ENCODE peak calls at places on chromosomes 7 and 10, in four cellular contexts. One of them, this sample, is unnamed.

GRCh38 chr7:74625446-74625845 is 32.1 kb upstream of the GTF2I start:
- DNase-seq in heart right ventricle: no peak
- DNase-seq in A673: peak; percentile 30
- DNase-seq in GM23248: peak; percentile 84
- DNase-seq in this sample: no peak

GRCh38 chr7:28748934-28749584 is 209.1 kb downstream of the TRIL start:
- DNase-seq in heart right ventricle: no peak
- DNase-seq in A673: peak; percentile 81
- DNase-seq in GM23248: peak; percentile 67
- DNase-seq in this sample: peak; percentile 28

GRCh38 chr10:132844069-132844809 is 58.3 kb upstream of the NKX6-2 start:
- DNase-seq in heart right ventricle: no peak
- DNase-seq in A673: no peak
- DNase-seq in GM23248: no peak
- DNase-seq in this sample: no peak

GRCh38 chr7:30933124-30933893 is 21.7 kb downstream of the AQP1 start:
- DNase-seq in heart right ventricle: no peak
- DNase-seq in A673: peak; percentile 81
- DNase-seq in GM23248: no peak
- DNase-seq in this sample: peak; percentile 38

GRCh38 chr10:80536361-80536835 is 1.3 kb upstream of the SH2D4B start:
- DNase-seq in heart right ventricle: no peak
- DNase-seq in A673: no peak
- DNase-seq in GM23248: no peak
- DNase-seq in this sample: no peak

GRCh38 chr10:119495061-119495505 is 47.4 kb downstream of the RGS10 start:
- DNase-seq in heart right ventricle: no peak
- DNase-seq in A673: no peak
- DNase-seq in GM23248: peak; percentile 20
- DNase-seq in this sample: no peak

GRCh38 chr10:90865400-90865799 is 6.4 kb upstream of the RPP30 start:
- DNase-seq in heart right ventricle: no peak
- DNase-seq in A673: peak; percentile 34
- DNase-seq in GM23248: peak; percentile 69
- DNase-seq in this sample: no peak

GRCh38 chr7:46079421-46079820 is 158.3 kb upstream of the IGFBP3 start:
- DNase-seq in heart right ventricle: no peak
- DNase-seq in A673: no peak
- DNase-seq in GM23248: no peak
- DNase-seq in this sample: no peak

GRCh38 chr7:157565981-157566630 is 229.3 kb downstream of the DNAJB6 start:
- DNase-seq in heart right ventricle: no peak
- DNase-seq in A673: no peak
- DNase-seq in GM23248: no peak
- DNase-seq in this sample: no peak

GRCh38 chr10:114306116-114306973 is 67.3 kb downstream of the VWA2 start:
- DNase-seq in heart right ventricle: no peak
- DNase-seq in A673: no peak
- DNase-seq in GM23248: peak; percentile 94
- DNase-seq in this sample: peak; percentile 60

GRCh38 chr7:116524221-116524608 is 621 bp upstream of the CAV1 start:
- DNase-seq in heart right ventricle: no peak
- DNase-seq in A673: no peak
- DNase-seq in GM23248: no peak
- DNase-seq in this sample: no peak

GRCh38 chr10:130999376-131000202 is 311.9 kb downstream of the TCERG1L start:
- DNase-seq in heart right ventricle: no peak
- DNase-seq in A673: no peak
- DNase-seq in GM23248: no peak
- DNase-seq in this sample: no peak

GRCh38 chr10:112461029-112461887 is 14.2 kb downstream of the VTI1A start:
- DNase-seq in heart right ventricle: no peak
- DNase-seq in A673: peak; percentile 62
- DNase-seq in GM23248: peak; percentile 87
- DNase-seq in this sample: no peak

GRCh38 chr10:97390096-97390495 is 11.0 kb downstream of the RRP12 start:
- DNase-seq in heart right ventricle: no peak
- DNase-seq in A673: no peak
- DNase-seq in GM23248: no peak
- DNase-seq in this sample: no peak

GRCh38 chr10:61376908-61377368 is 76.2 kb downstream of the TMEM26 start:
- DNase-seq in heart right ventricle: no peak
- DNase-seq in A673: no peak
- DNase-seq in GM23248: no peak
- DNase-seq in this sample: no peak

GRCh38 chr7:47743898-47744612 is 162.1 kb upstream of the TNS3 start:
- DNase-seq in heart right ventricle: no peak
- DNase-seq in A673: no peak
- DNase-seq in GM23248: no peak
- DNase-seq in this sample: peak; percentile 62

GRCh38 chr10:132188331-132188730 is 1.6 kb downstream of the DPYSL4 start:
- DNase-seq in heart right ventricle: no peak
- DNase-seq in A673: no peak
- DNase-seq in GM23248: peak; percentile 14
- DNase-seq in this sample: no peak

GRCh38 chr7:73519867-73520672 is 2.0 kb downstream of the BAZ1B start:
- DNase-seq in heart right ventricle: no peak
- DNase-seq in A673: peak; percentile 29
- DNase-seq in GM23248: peak; percentile 38
- DNase-seq in this sample: no peak

GRCh38 chr7:112080441-112080840 is 125.8 kb downstream of the DOCK4 start:
- DNase-seq in heart right ventricle: no peak
- DNase-seq in A673: peak; percentile 64
- DNase-seq in GM23248: peak; percentile 94
- DNase-seq in this sample: peak; percentile 8

GRCh38 chr7:21454182-21454581 is 26.3 kb downstream of the SP4 start:
- DNase-seq in heart right ventricle: no peak
- DNase-seq in A673: no peak
- DNase-seq in GM23248: no peak
- DNase-seq in this sample: no peak

GRCh38 chr10:108598831-108599230 is 1324.5 kb downstream of the XPNPEP1 start:
- DNase-seq in heart right ventricle: no peak
- DNase-seq in A673: no peak
- DNase-seq in GM23248: peak; percentile 10
- DNase-seq in this sample: no peak

GRCh38 chr10:108597031-108597430 is 1326.3 kb downstream of the XPNPEP1 start:
- DNase-seq in heart right ventricle: no peak
- DNase-seq in A673: no peak
- DNase-seq in GM23248: peak; percentile 94
- DNase-seq in this sample: no peak

GRCh38 chr10:108597657-108598319 is 1325.5 kb downstream of the XPNPEP1 start:
- DNase-seq in heart right ventricle: no peak
- DNase-seq in A673: no peak
- DNase-seq in GM23248: peak; percentile 15
- DNase-seq in this sample: no peak

GRCh38 chr10:108598320-108598695 is 1325.0 kb downstream of the XPNPEP1 start:
- DNase-seq in heart right ventricle: no peak
- DNase-seq in A673: no peak
- DNase-seq in GM23248: no peak
- DNase-seq in this sample: no peak

DNA sequence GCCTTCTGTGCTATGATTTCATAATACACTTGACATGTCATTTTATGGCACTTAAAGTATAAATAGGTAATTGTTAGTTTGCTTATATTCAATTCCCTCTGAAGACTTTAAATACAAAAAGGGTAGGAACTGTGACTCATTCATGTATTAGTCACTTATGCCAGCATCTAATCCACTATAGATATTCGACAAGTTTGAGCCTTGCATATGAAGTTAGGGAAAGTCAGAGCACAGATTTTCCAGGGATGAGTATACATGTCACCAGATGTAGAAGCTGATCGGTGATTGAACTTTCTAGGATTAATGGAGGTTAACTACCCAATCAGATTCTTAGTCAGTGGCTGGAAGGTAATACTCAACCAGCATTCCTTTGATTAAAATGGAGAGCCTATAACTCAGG is 1321.5 kb downstream of the XPNPEP1 start:
- DNase-seq in heart right ventricle: no peak
- DNase-seq in A673: peak; percentile 37
- DNase-seq in GM23248: peak; percentile 60
- DNase-seq in this sample: no peak
- H3K4me3 ChIP-seq in heart right ventricle: no peak overlapping the region
- H3K4me3 ChIP-seq in A673: no peak overlapping the region
- H3K4me3 ChIP-seq in GM23248: no peak overlapping the region
- H3K4me3 ChIP-seq in this sample: no peak overlapping the region

GRCh38 chr10:29858352-29859267 is 200.8 kb downstream of the JCAD start:
- DNase-seq in heart right ventricle: peak; percentile 67
- DNase-seq in A673: peak; percentile 58
- DNase-seq in GM23248: peak; percentile 80
- DNase-seq in this sample: peak; percentile 92

GRCh38 chr10:29861811-29862505 is 197.4 kb downstream of the JCAD start:
- DNase-seq in heart right ventricle: no peak
- DNase-seq in A673: no peak
- DNase-seq in GM23248: peak; percentile 65
- DNase-seq in this sample: no peak

GRCh38 chr10:29857843-29858242 is 201.5 kb downstream of the JCAD start:
- DNase-seq in heart right ventricle: no peak
- DNase-seq in A673: no peak
- DNase-seq in GM23248: no peak
- DNase-seq in this sample: no peak

GRCh38 chr10:29859521-29860130 is 199.8 kb downstream of the JCAD start:
- DNase-seq in heart right ventricle: no peak
- DNase-seq in A673: no peak
- DNase-seq in GM23248: peak; percentile 83
- DNase-seq in this sample: no peak

DNA sequence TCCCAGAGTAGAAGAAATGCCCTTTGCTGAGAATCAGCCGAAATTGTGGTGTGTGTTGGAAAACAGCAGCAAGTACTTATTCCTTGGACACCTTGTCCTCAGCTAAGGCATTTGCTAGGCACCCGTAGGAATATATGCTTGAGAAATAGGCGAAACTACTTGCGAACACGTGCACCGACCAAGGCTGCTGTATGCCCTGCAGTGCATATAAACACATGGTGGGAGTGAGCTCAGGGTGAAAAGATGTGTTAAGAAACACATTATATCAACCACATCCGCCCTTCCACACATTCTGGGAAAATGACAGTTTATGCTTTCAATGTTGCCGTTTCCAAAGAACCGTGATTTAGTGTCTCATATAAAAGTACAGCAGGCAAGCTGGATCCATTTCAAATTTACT is 199.2 kb downstream of the JCAD start:
- DNase-seq in heart right ventricle: no peak
- DNase-seq in A673: no peak
- DNase-seq in GM23248: peak; percentile 78
- DNase-seq in this sample: no peak
- H3K4me1 ChIP-seq in heart right ventricle: peaks cover 10% of the 10 kb centered on the region
- H3K4me1 ChIP-seq in A673: no peaks in the 10 kb centered on the region
- H3K4me1 ChIP-seq in GM23248: peaks cover 36% of the 10 kb centered on the region
- H3K4me1 ChIP-seq in this sample: peaks cover 9% of the 10 kb centered on the region

GRCh38 chr10:48240196-48240595 is 34.3 kb downstream of the FRMPD2 start:
- DNase-seq in heart right ventricle: no peak
- DNase-seq in A673: no peak
- DNase-seq in GM23248: no peak
- DNase-seq in this sample: no peak

GRCh38 chr10:48243487-48243886 is 31.0 kb downstream of the FRMPD2 start:
- DNase-seq in heart right ventricle: no peak
- DNase-seq in A673: no peak
- DNase-seq in GM23248: no peak
- DNase-seq in this sample: no peak

GRCh38 chr10:48241301-48241700 is 33.2 kb downstream of the FRMPD2 start:
- DNase-seq in heart right ventricle: no peak
- DNase-seq in A673: no peak
- DNase-seq in GM23248: no peak
- DNase-seq in this sample: no peak

GRCh38 chr10:48239618-48240017 is 34.9 kb downstream of the FRMPD2 start:
- DNase-seq in heart right ventricle: no peak
- DNase-seq in A673: no peak
- DNase-seq in GM23248: no peak
- DNase-seq in this sample: no peak

DNA sequence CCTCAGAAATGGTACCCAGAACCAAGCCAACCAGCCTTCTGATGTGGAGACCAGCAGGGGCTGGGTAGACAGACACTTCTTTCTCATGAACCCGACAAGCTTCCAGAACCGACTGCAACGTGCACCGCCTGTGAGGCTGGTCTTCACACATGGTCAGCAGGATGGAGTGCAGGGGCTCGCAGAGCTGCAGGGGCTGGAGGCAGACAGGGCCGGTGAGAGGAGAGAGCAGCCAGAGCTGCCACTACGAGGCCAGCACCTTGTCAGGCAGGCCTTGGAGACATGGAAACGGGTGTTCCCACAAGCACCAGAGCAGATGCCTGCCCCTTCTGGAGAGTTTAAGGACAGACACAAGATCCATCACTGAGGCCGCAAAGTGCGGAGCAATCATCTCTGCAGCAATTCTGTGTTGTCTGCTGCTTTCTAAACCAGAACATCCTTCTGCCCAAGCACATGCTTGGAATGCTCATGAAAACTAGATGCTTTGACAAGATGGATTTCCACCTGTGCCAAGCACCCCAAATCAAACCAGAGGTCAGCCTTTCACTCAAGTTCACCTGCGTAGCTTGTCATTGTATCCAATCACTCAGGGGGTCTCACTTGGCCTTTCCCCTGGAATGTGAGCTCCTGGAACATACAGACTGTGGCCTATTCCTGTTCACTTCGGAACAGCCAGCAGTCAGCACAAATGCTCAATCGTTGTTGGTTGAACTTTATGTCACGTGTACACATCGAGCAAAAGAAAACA is 32.2 kb downstream of the FRMPD2 start:
- DNase-seq in heart right ventricle: no peak
- DNase-seq in A673: no peak
- DNase-seq in GM23248: no peak
- DNase-seq in this sample: no peak
- H3K9me3 ChIP-seq in heart right ventricle: no peaks in the 10 kb centered on the region
- H3K9me3 ChIP-seq in A673: no peaks in the 10 kb centered on the region
- H3K9me3 ChIP-seq in GM23248: no peaks in the 10 kb centered on the region
- H3K9me3 ChIP-seq in this sample: no peaks in the 10 kb centered on the region

DNA sequence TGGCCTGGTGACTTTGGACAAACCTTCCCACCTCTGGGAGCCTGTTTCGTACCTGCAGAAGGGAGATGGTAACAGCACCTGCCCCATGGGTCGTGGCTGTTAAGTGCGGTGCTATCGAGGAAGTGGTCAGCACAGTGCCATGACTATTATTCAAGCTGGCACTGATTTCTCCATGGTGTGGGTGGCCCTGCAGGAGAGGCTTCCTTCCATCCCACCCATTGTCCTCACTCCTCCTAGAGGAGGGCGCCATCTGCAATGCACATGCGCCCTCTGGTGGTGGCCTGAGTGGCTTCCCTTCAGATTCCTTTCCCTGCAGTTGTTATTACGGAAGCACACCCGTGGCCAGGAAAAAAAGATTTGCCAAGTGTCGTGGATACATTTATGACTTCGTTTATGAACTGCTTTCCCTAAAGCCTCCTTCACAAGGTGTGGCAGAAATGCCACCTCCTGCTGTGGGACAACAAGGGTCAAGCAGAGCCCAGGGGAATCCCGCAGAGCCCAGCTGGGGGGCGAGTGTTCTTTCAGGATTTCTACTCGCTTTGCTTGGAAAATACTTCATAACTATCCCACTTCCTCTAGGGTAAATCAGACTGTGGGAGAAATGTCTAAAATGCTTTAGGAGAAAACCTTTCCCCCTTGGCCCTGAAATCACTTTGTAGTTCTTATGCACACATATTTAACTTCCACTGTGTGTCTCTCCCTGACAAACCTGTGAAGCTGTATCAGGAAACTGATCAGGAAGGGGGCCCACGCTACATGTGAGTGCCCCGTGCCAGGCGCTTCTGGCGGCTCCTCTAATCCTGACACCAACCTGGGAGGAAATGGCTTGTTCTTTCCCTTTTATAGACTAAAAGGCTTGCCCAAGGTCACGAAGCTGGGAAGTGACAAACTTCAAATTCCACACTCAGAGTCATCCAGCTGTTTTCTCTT is 98.0 kb upstream of the ANLN start:
- DNase-seq in heart right ventricle: peak; percentile 87
- DNase-seq in A673: peak; percentile 91
- DNase-seq in GM23248: peak; percentile 88
- DNase-seq in this sample: peak; percentile 72
- H3K4me3 ChIP-seq in heart right ventricle: peak overlapping the region; percentile 14
- H3K4me3 ChIP-seq in A673: peak overlapping the region; percentile 46
- H3K4me3 ChIP-seq in GM23248: peak overlapping the region; percentile 74
- H3K4me3 ChIP-seq in this sample: peak overlapping the region; percentile 36